ENCODE peak calls at places on chromosome 11, in seven cellular contexts. A is NCI-H226; U is neural progenitor cell; L is Calu3; D is naive thymus-derived CD8-positive, alpha-beta T cell; H is BE2C; E is GM23338. N is an unnamed sample.
A peak's percentile ranks its signal among the peaks of the same experiment; 100 is the strongest.

GRCh38 chr11:111694851-111695250 is 71.3 kb downstream of the PPP2R1B start:
- DNase-seq in H (no peak), U (no peak), D (no peak), A (peak; percentile 85), E (no peak), L (peak; percentile 25), N (no peak)

GRCh38 chr11:122268601-122269130 is 152.7 kb upstream of the BLID start:
- DNase-seq in E (no peak), D (no peak), U (no peak), A (peak; percentile 71), L (no peak), H (no peak), N (no peak)

GRCh38 chr11:65855927-65856363 is 2.0 kb downstream of the CFL1 start:
- DNase-seq in D (no peak), U (peak; percentile 8), L (no peak), H (no peak), A (no peak), E (no peak), N (no peak)

GRCh38 chr11:133694701-133695100 is 150.6 kb downstream of the SPATA19 start:
- DNase-seq in L (no peak), D (no peak), E (no peak), U (no peak), H (no peak), A (no peak), N (no peak)

GRCh38 chr11:84437129-84438123 is 1151.3 kb upstream of the CCDC90B start:
- DNase-seq in E (peak; percentile 95), D (no peak), A (no peak), U (peak; percentile 66), H (no peak), L (peak; percentile 39), N (no peak)

GRCh38 chr11:12110714-12111481 is 508 bp downstream of the MICAL2 start:
- DNase-seq in D (peak; percentile 29), L (peak; percentile 39), U (peak; percentile 63), A (no peak), H (peak; percentile 10), E (peak; percentile 62), N (no peak)

GRCh38 chr11:34637303-34637702 is 16.4 kb downstream of the EHF start:
- DNase-seq in H (no peak), D (no peak), L (no peak), U (no peak), A (no peak), E (no peak), N (no peak)

GRCh38 chr11:3644817-3645235 is at the start of gene ART1:
- DNase-seq in U (no peak), D (no peak), A (no peak), E (no peak), L (peak; percentile 27), H (no peak), N (no peak)

GRCh38 chr11:22539851-22540376 is 85.7 kb downstream of the FANCF start:
- DNase-seq in E (peak; percentile 56), U (peak; percentile 46), A (peak; percentile 20), L (peak; percentile 16), H (no peak), D (no peak), N (no peak)

GRCh38 chr11:10918698-10919097 is 60.8 kb upstream of the ZBED5 start:
- DNase-seq in E (no peak), A (no peak), L (no peak), U (no peak), D (no peak), H (no peak), N (no peak)

GRCh38 chr11:102223859-102224258 is 93.4 kb upstream of the BIRC3 start:
- DNase-seq in H (no peak), E (no peak), D (no peak), A (no peak), U (no peak), L (no peak), N (no peak)

GRCh38 chr11:119100960-119101349 is 698 bp downstream of the DPAGT1 start:
- DNase-seq in E (peak; percentile 68), U (peak; percentile 48), L (no peak), H (no peak), D (no peak), A (no peak), N (no peak)

GRCh38 chr11:44564653-44565007 is 833 bp upstream of the CD82 start:
- DNase-seq in H (peak; percentile 42), L (peak; percentile 51), A (peak; percentile 91), D (no peak), E (peak; percentile 42), U (no peak), N (peak; percentile 92)

GRCh38 chr11:23336961-23337360 is 476.7 kb upstream of the CCDC179 start:
- DNase-seq in D (no peak), E (no peak), A (no peak), L (no peak), U (no peak), H (no peak), N (no peak)

GRCh38 chr11:3635641-3636375 is 6.0 kb downstream of the ART5 start:
- DNase-seq in A (no peak), D (no peak), L (no peak), U (no peak), H (no peak), E (no peak), N (no peak)

GRCh38 chr11:17604913-17605230 is 57.8 kb downstream of the OTOG start:
- DNase-seq in H (no peak), L (no peak), A (no peak), U (no peak), D (no peak), E (no peak), N (no peak)